ENCODE peak calls at places on chromosomes 6 and 20, in four cellular contexts. One of them, this sample, is unnamed.
A peak's percentile ranks its signal among the peaks of the same experiment; 100 is the strongest.

GRCh38 chr6:38755874-38756273 is 40.8 kb downstream of the DNAH8 start:
- DNase-seq in fibroblast of lung: no peak
- DNase-seq in CD4-positive, alpha-beta T cell: no peak
- DNase-seq in endothelial cell of umbilical vein: peak; percentile 12
- DNase-seq in this sample: peak; percentile 85

GRCh38 chr6:43910638-43911353 is 140.8 kb downstream of the VEGFA start:
- DNase-seq in fibroblast of lung: peak; percentile 94
- DNase-seq in CD4-positive, alpha-beta T cell: no peak
- DNase-seq in endothelial cell of umbilical vein: no peak
- DNase-seq in this sample: peak; percentile 16

GRCh38 chr20:33229843-33230242 is 6.0 kb upstream of the BPIFA1 start:
- DNase-seq in fibroblast of lung: no peak
- DNase-seq in CD4-positive, alpha-beta T cell: no peak
- DNase-seq in endothelial cell of umbilical vein: no peak
- DNase-seq in this sample: no peak

GRCh38 chr20:14566505-14566904 is 229.1 kb upstream of the FLRT3 start:
- DNase-seq in fibroblast of lung: peak; percentile 19
- DNase-seq in CD4-positive, alpha-beta T cell: no peak
- DNase-seq in endothelial cell of umbilical vein: no peak
- DNase-seq in this sample: no peak

GRCh38 chr6:4355241-4355640 is 219.9 kb upstream of the ECI2 start:
- DNase-seq in fibroblast of lung: peak; percentile 49
- DNase-seq in CD4-positive, alpha-beta T cell: no peak
- DNase-seq in endothelial cell of umbilical vein: peak; percentile 61
- DNase-seq in this sample: peak; percentile 59

GRCh38 chr6:155549028-155549798 is 93.6 kb upstream of the NOX3 start:
- DNase-seq in fibroblast of lung: no peak
- DNase-seq in CD4-positive, alpha-beta T cell: no peak
- DNase-seq in endothelial cell of umbilical vein: no peak
- DNase-seq in this sample: no peak

GRCh38 chr6:30394139-30394538 is 49.2 kb downstream of the RPP21 start:
- DNase-seq in fibroblast of lung: no peak
- DNase-seq in CD4-positive, alpha-beta T cell: no peak
- DNase-seq in endothelial cell of umbilical vein: no peak
- DNase-seq in this sample: no peak

GRCh38 chr6:73394577-73395354 is at the start of gene DDX43:
- DNase-seq in fibroblast of lung: peak; percentile 67
- DNase-seq in CD4-positive, alpha-beta T cell: peak; percentile 47
- DNase-seq in endothelial cell of umbilical vein: peak; percentile 72
- DNase-seq in this sample: peak; percentile 88

GRCh38 chr6:7505196-7505699 is 36.2 kb upstream of the DSP start:
- DNase-seq in fibroblast of lung: peak; percentile 12
- DNase-seq in CD4-positive, alpha-beta T cell: no peak
- DNase-seq in endothelial cell of umbilical vein: peak; percentile 6
- DNase-seq in this sample: peak; percentile 96

GRCh38 chr6:106648651-106649308 is 19.4 kb downstream of the QRSL1 start:
- DNase-seq in fibroblast of lung: no peak
- DNase-seq in CD4-positive, alpha-beta T cell: no peak
- DNase-seq in endothelial cell of umbilical vein: no peak
- DNase-seq in this sample: no peak

GRCh38 chr6:109791301-109791700 is 100.2 kb downstream of the FIG4 start:
- DNase-seq in fibroblast of lung: no peak
- DNase-seq in CD4-positive, alpha-beta T cell: no peak
- DNase-seq in endothelial cell of umbilical vein: no peak
- DNase-seq in this sample: no peak

GRCh38 chr20:43322851-43323250 is 133.1 kb upstream of the PTPRT start:
- DNase-seq in fibroblast of lung: no peak
- DNase-seq in CD4-positive, alpha-beta T cell: no peak
- DNase-seq in endothelial cell of umbilical vein: no peak
- DNase-seq in this sample: peak; percentile 20

GRCh38 chr6:7067305-7067704 is 40.5 kb upstream of the RREB1 start:
- DNase-seq in fibroblast of lung: no peak
- DNase-seq in CD4-positive, alpha-beta T cell: no peak
- DNase-seq in endothelial cell of umbilical vein: no peak
- DNase-seq in this sample: no peak

GRCh38 chr6:151155095-151155494 is 84.7 kb upstream of the AKAP12 start:
- DNase-seq in fibroblast of lung: no peak
- DNase-seq in CD4-positive, alpha-beta T cell: no peak
- DNase-seq in endothelial cell of umbilical vein: no peak
- DNase-seq in this sample: no peak

GRCh38 chr6:36131517-36132220 is 1.4 kb downstream of the MAPK13 start:
- DNase-seq in fibroblast of lung: peak; percentile 86
- DNase-seq in CD4-positive, alpha-beta T cell: peak; percentile 47
- DNase-seq in endothelial cell of umbilical vein: peak; percentile 99
- DNase-seq in this sample: peak; percentile 39

GRCh38 chr20:51695574-51696303 is 72.5 kb downstream of the ATP9A start:
- DNase-seq in fibroblast of lung: peak; percentile 70
- DNase-seq in CD4-positive, alpha-beta T cell: no peak
- DNase-seq in endothelial cell of umbilical vein: peak; percentile 96
- DNase-seq in this sample: peak; percentile 28

GRCh38 chr6:74048387-74048786 is 352.4 kb downstream of the CD109 start:
- DNase-seq in fibroblast of lung: no peak
- DNase-seq in CD4-positive, alpha-beta T cell: no peak
- DNase-seq in endothelial cell of umbilical vein: no peak
- DNase-seq in this sample: no peak

GRCh38 chr6:1838604-1839003 is 228.9 kb downstream of the FOXC1 start:
- DNase-seq in fibroblast of lung: no peak
- DNase-seq in CD4-positive, alpha-beta T cell: no peak
- DNase-seq in endothelial cell of umbilical vein: peak; percentile 52
- DNase-seq in this sample: peak; percentile 70

GRCh38 chr6:106530502-106530901 is 98.8 kb downstream of the RTN4IP1 start:
- DNase-seq in fibroblast of lung: no peak
- DNase-seq in CD4-positive, alpha-beta T cell: no peak
- DNase-seq in endothelial cell of umbilical vein: peak; percentile 86
- DNase-seq in this sample: no peak

GRCh38 chr20:57763235-57763595 is 53.4 kb upstream of the PMEPA1 start:
- DNase-seq in fibroblast of lung: no peak
- DNase-seq in CD4-positive, alpha-beta T cell: no peak
- DNase-seq in endothelial cell of umbilical vein: no peak
- DNase-seq in this sample: no peak

GRCh38 chr20:5570442-5570841 is 179.8 kb upstream of the SHLD1 start:
- DNase-seq in fibroblast of lung: no peak
- DNase-seq in CD4-positive, alpha-beta T cell: no peak
- DNase-seq in endothelial cell of umbilical vein: no peak
- DNase-seq in this sample: no peak

GRCh38 chr6:10202111-10202510 is 212.8 kb downstream of the TFAP2A start:
- DNase-seq in fibroblast of lung: no peak
- DNase-seq in CD4-positive, alpha-beta T cell: no peak
- DNase-seq in endothelial cell of umbilical vein: no peak
- DNase-seq in this sample: peak; percentile 51

GRCh38 chr6:64301307-64302236 is 666.0 kb downstream of the PHF3 start:
- DNase-seq in fibroblast of lung: no peak
- DNase-seq in CD4-positive, alpha-beta T cell: no peak
- DNase-seq in endothelial cell of umbilical vein: no peak
- DNase-seq in this sample: no peak

GRCh38 chr20:34528921-34529297 is 12.7 kb downstream of the DYNLRB1 start:
- DNase-seq in fibroblast of lung: peak; percentile 39
- DNase-seq in CD4-positive, alpha-beta T cell: no peak
- DNase-seq in endothelial cell of umbilical vein: peak; percentile 52
- DNase-seq in this sample: no peak

GRCh38 chr6:81638366-81638765 is 114.1 kb downstream of the TENT5A start:
- DNase-seq in fibroblast of lung: no peak
- DNase-seq in CD4-positive, alpha-beta T cell: no peak
- DNase-seq in endothelial cell of umbilical vein: no peak
- DNase-seq in this sample: no peak

GRCh38 chr6:17032595-17033591 is 69.0 kb upstream of the STMND1 start:
- DNase-seq in fibroblast of lung: peak; percentile 95
- DNase-seq in CD4-positive, alpha-beta T cell: no peak
- DNase-seq in endothelial cell of umbilical vein: peak; percentile 95
- DNase-seq in this sample: peak; percentile 85

DNA sequence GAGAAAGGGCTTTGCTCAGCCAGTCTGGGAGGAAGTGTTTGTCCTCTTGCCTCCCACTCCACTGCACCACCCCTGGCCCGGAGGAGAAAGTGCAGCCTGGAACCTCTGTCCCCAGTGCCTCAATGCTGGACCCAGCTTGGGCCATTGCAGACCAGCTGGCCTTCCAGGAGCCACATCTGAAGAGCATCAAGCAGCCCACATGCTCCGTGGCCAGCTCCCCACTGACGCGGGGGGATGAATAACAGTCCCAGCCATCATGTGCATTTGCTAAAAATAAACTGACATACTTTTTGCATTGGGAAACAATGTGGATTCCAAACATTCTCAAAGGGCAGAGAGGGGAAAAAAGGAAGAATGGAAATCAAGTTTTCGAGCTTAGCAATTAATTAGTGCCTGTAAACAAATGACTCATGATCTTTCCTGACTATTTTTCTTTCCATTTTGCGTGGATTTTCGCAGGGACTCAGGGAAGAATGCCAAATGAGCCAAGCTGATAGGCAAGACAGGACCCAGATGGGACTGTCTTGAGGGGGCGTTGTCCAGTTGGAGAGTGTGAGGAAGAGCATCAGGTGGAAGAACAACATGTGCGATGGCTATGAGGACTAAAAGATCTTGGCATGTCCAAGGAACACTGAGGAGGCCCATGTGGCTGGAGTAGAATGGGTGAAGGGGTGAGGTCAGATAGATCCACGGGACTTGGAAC is 34.1 kb downstream of the CEBPB start:
- DNase-seq in fibroblast of lung: peak; percentile 95
- DNase-seq in CD4-positive, alpha-beta T cell: no peak
- DNase-seq in endothelial cell of umbilical vein: peak; percentile 63
- DNase-seq in this sample: no peak
- TF ChIP-seq CTCF in fibroblast of lung: peak; percentile 36
- TF ChIP-seq CTCF in CD4-positive, alpha-beta T cell: no peak
- TF ChIP-seq CTCF in endothelial cell of umbilical vein: no peak
- TF ChIP-seq CTCF in this sample: no peak

DNA sequence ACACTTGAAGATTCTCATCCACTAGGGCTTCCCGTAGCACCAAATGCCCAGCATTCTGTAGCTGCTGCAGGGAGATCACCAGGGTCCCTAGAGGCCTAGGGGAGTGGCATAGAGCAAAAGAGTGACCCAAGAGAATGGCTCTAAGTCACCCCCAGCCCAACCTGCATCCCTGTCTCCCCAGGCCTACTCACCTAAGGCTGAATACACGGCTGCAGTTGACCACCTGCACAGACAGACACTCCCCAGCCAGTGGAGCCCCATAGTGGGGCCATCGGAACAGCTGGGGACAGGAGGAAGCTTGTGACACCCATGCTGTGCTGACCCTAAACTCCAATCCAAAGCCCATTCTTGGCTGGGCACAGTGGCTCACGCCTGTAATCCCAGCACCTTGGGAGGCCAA is 9.5 kb upstream of the SPAG4 start:
- DNase-seq in fibroblast of lung: no peak
- DNase-seq in CD4-positive, alpha-beta T cell: no peak
- DNase-seq in endothelial cell of umbilical vein: no peak
- DNase-seq in this sample: no peak
- H3K27ac ChIP-seq in fibroblast of lung: no peak overlapping the region
- H3K27ac ChIP-seq in CD4-positive, alpha-beta T cell: no peak overlapping the region
- H3K27ac ChIP-seq in endothelial cell of umbilical vein: no peak overlapping the region
- H3K27ac ChIP-seq in this sample: no peak overlapping the region

GRCh38 chr20:45235995-45236394 is 14.8 kb downstream of the SEMG2 start:
- DNase-seq in fibroblast of lung: no peak
- DNase-seq in CD4-positive, alpha-beta T cell: no peak
- DNase-seq in endothelial cell of umbilical vein: no peak
- DNase-seq in this sample: no peak
- TF ChIP-seq CTCF in fibroblast of lung: peak; percentile 32
- TF ChIP-seq CTCF in CD4-positive, alpha-beta T cell: no peak
- TF ChIP-seq CTCF in endothelial cell of umbilical vein: peak; percentile 51
- TF ChIP-seq CTCF in this sample: peak; percentile 53

DNA sequence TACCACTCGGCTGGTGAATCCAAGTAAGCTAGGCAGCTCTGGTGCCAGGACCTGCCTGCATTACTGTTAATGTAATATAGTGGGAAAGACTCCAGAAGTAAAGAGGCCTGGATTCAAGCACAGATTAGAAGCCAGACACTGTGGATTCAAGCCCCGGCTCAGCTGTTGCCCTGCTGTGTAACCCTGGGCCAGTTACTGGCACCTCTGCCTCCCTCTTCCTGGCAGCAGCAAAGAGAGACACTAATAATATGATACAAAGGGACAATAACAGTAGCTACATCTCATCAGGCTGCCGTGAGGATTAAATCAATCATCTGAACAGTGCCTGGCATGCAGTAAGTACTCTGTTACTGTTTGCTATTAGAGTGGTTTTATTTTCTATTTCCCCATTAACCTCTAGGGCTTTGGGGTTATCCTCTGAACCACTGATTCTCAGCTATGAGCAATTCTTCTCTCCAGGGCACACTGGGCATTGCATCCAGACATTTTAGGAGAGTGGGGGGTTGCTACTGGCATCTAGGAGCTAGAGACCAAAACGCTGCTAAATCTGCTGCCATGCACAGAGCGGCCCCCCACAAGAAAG is 92.9 kb downstream of the ZMYND8 start:
- DNase-seq in fibroblast of lung: no peak
- DNase-seq in CD4-positive, alpha-beta T cell: no peak
- DNase-seq in endothelial cell of umbilical vein: no peak
- DNase-seq in this sample: no peak
- H3K27ac ChIP-seq in fibroblast of lung: no peak overlapping the region
- H3K27ac ChIP-seq in CD4-positive, alpha-beta T cell: no peak overlapping the region
- H3K27ac ChIP-seq in endothelial cell of umbilical vein: no peak overlapping the region
- H3K27ac ChIP-seq in this sample: peak overlapping the region; percentile 29

DNA sequence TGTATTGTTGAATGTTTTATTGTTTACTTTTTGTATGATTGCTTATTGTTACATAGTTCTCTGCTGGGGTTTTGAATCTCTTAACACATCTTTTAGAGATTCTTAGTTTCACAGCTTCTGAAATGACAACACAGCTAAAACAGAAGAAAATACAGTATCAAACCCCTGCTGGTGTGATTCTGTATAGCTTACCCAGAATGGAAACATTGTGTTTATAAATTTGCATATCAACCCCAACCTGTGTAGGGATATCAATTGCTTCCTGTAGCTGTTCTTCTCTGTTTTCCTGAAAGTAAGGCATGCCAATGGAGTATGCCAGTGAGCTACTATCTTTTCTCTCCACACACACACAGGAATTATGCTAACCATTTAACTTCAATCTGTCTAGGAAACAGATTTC is 64.3 kb upstream of the ID4 start:
- DNase-seq in fibroblast of lung: no peak
- DNase-seq in CD4-positive, alpha-beta T cell: no peak
- DNase-seq in endothelial cell of umbilical vein: no peak
- DNase-seq in this sample: no peak
- TF ChIP-seq CTCF in fibroblast of lung: no peak
- TF ChIP-seq CTCF in CD4-positive, alpha-beta T cell: no peak
- TF ChIP-seq CTCF in endothelial cell of umbilical vein: no peak
- TF ChIP-seq CTCF in this sample: no peak

DNA sequence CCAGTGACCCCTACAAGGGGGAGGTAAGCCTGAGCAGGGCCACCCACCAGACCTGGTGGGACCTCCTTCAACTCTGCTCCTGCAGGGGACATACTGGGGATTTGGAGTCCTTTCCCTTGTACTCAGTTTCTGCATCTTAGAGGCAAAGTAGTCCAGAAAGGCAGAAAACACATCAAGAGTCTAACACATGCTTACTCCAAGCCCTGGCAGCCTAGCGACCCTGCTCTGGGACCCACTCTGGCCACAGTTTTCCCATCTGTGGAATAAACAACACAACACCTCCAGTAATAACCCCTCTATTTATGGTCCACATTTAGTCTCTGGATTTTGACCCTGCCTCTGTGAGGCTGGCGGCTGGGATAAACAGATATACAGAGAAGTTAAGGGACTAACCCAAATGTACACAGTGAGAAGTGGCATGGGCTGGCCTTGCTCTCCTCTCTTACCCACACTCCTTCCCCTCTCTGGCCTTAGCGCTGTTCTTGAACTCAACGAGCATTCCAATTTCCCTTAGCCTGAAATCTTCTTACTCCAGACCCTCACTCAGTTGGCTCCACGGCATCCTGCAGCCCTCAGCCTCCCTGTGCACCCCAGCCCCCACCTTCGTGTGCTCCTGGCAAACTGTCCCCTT is 16.1 kb upstream of the TLDC2 start:
- DNase-seq in fibroblast of lung: no peak
- DNase-seq in CD4-positive, alpha-beta T cell: no peak
- DNase-seq in endothelial cell of umbilical vein: no peak
- DNase-seq in this sample: no peak
- H3K27ac ChIP-seq in fibroblast of lung: peak overlapping the region; percentile 87
- H3K27ac ChIP-seq in CD4-positive, alpha-beta T cell: no peak overlapping the region
- H3K27ac ChIP-seq in endothelial cell of umbilical vein: no peak overlapping the region
- H3K27ac ChIP-seq in this sample: peak overlapping the region; percentile 99

GRCh38 chr6:136201735-136202134 is 48.4 kb downstream of the MTFR2 start:
- DNase-seq in fibroblast of lung: peak; percentile 37
- DNase-seq in CD4-positive, alpha-beta T cell: no peak
- DNase-seq in endothelial cell of umbilical vein: peak; percentile 35
- DNase-seq in this sample: no peak
- TF ChIP-seq CTCF in fibroblast of lung: no peak
- TF ChIP-seq CTCF in CD4-positive, alpha-beta T cell: no peak
- TF ChIP-seq CTCF in endothelial cell of umbilical vein: no peak
- TF ChIP-seq CTCF in this sample: no peak